ENCODE peak calls at places on chromosomes 12 and 14, in five cellular contexts. G, B, Y, V and L are unnamed samples.

GRCh38 chr12:91355150-91356006 is 172.8 kb upstream of the DCN start:
- DNase-seq in G (peak), B (peak), Y (peak), V (no peak), L (peak)

GRCh38 chr12:49552014-49552413 is 13.2 kb downstream of the KCNH3 start:
- DNase-seq in Y (no peak), V (no peak), G (no peak), B (no peak), L (no peak)

GRCh38 chr14:106378191-106378590 is 851.8 kb downstream of the TMEM121 start:
- DNase-seq in V (no peak), Y (no peak), G (peak), B (no peak), L (no peak)

GRCh38 chr14:100894416-100894815 is 9.1 kb downstream of the RTL1 start:
- DNase-seq in G (no peak), Y (no peak), V (no peak), B (no peak), L (no peak)

GRCh38 chr14:100096656-100097055 is 31.4 kb downstream of the EVL start:
- DNase-seq in G (no peak), Y (no peak), B (no peak), V (no peak), L (no peak)

GRCh38 chr12:3455312-3455711 is 35.7 kb upstream of the PRMT8 start:
- DNase-seq in Y (no peak), V (no peak), G (no peak), B (no peak), L (no peak)

GRCh38 chr12:108561852-108562347 is 496 bp upstream of the ISCU start:
- DNase-seq in V (no peak), Y (no peak), B (no peak), G (no peak), L (no peak)

GRCh38 chr12:5884285-5884684 is 60.8 kb downstream of the ANO2 start:
- DNase-seq in B (no peak), G (no peak), V (no peak), Y (no peak), L (no peak)

GRCh38 chr14:98582276-98582675 is 689.7 kb downstream of the BCL11B start:
- DNase-seq in Y (no peak), V (no peak), B (no peak), G (no peak), L (no peak)

GRCh38 chr14:33589334-33589733 is 361.5 kb downstream of the EGLN3 start:
- DNase-seq in V (no peak), Y (no peak), B (no peak), G (no peak), L (no peak)

GRCh38 chr14:72573725-72574426 is 320.0 kb downstream of the DPF3 start:
- DNase-seq in G (no peak), V (no peak), Y (no peak), B (no peak), L (no peak)

GRCh38 chr12:12835378-12836145 is 22.4 kb downstream of the DDX47 start:
- DNase-seq in G (no peak), Y (no peak), B (no peak), V (no peak), L (no peak)

GRCh38 chr12:570949-571794 is 92.1 kb downstream of the NINJ2 start:
- DNase-seq in G (no peak), V (no peak), Y (no peak), B (peak), L (no peak)

GRCh38 chr14:61774861-61775260 is 12.6 kb downstream of the SNAPC1 start:
- DNase-seq in B (no peak), G (no peak), V (no peak), Y (no peak), L (no peak)

GRCh38 chr14:65910108-65910507 is 497.6 kb downstream of the FUT8 start:
- DNase-seq in Y (no peak), B (no peak), V (no peak), G (no peak), L (no peak)

GRCh38 chr14:23121401-23121800 is 2.3 kb upstream of the CEBPE start:
- DNase-seq in B (peak), V (no peak), Y (no peak), G (no peak), L (peak)

GRCh38 chr14:94560291-94560665 is 964 bp upstream of the SERPINA4 start:
- DNase-seq in G (no peak), V (no peak), Y (no peak), B (no peak), L (no peak)

GRCh38 chr14:44959538-44959937 is 2.2 kb downstream of the KLHL28 start:
- DNase-seq in Y (no peak), V (no peak), G (no peak), B (no peak), L (no peak)

GRCh38 chr12:6582196-6582595 is 14.1 kb upstream of the NOP2 start:
- DNase-seq in B (peak), G (no peak), V (no peak), Y (no peak), L (no peak)

GRCh38 chr12:107668320-107668719 is 17.3 kb upstream of the PWP1 start:
- DNase-seq in G (no peak), Y (no peak), V (no peak), B (no peak), L (no peak)

GRCh38 chr14:65413739-65414045 is 1.2 kb downstream of the FUT8 start:
- DNase-seq in B (no peak), G (no peak), Y (no peak), V (no peak), L (no peak)

GRCh38 chr14:72787841-72788240 is 106.1 kb downstream of the DPF3 start:
- DNase-seq in B (no peak), G (no peak), V (no peak), Y (no peak), L (no peak)

GRCh38 chr12:94725375-94726168 is 75.2 kb upstream of the TMCC3 start:
- DNase-seq in V (no peak), Y (no peak), B (peak), G (no peak), L (no peak)

GRCh38 chr14:48622980-48623379 is 947.6 kb upstream of the MDGA2 start:
- DNase-seq in V (no peak), Y (no peak), B (no peak), G (no peak), L (no peak)

GRCh38 chr12:1828863-1829262 is 8.5 kb downstream of the LRTM2 start:
- DNase-seq in Y (no peak), V (no peak), B (no peak), G (no peak), L (no peak)

GRCh38 chr12:115412821-115413220 is 728.8 kb upstream of the TBX3 start:
- DNase-seq in V (no peak), Y (no peak), G (no peak), B (no peak), L (no peak)

GRCh38 chr12:75814856-75815754 is 216.5 kb downstream of the PHLDA1 start:
- DNase-seq in B (no peak), Y (no peak), V (no peak), G (no peak), L (no peak)

GRCh38 chr12:6285532-6286306 is 24.8 kb upstream of the PLEKHG6 start:
- DNase-seq in B (no peak), G (no peak), Y (no peak), V (no peak), L (no peak)

GRCh38 chr14:59310644-59311043 is 122.2 kb downstream of the DAAM1 start:
- DNase-seq in G (no peak), V (no peak), B (no peak), Y (no peak), L (no peak)

GRCh38 chr12:114671664-114672476 is 12.1 kb downstream of the TBX3 start:
- DNase-seq in G (no peak), V (no peak), Y (no peak), B (peak), L (peak)

GRCh38 chr12:58169826-58170225 is 228.5 kb downstream of the ATP23 start:
- DNase-seq in B (no peak), Y (no peak), G (no peak), V (no peak), L (no peak)

GRCh38 chr12:90152897-90153624 is 444.4 kb upstream of the ATP2B1 start:
- DNase-seq in Y (no peak), V (no peak), G (no peak), B (peak), L (peak)

GRCh38 chr14:70780396-70781075 is 28.8 kb downstream of the MAP3K9 start:
- DNase-seq in G (no peak), V (no peak), B (no peak), Y (no peak), L (no peak)

GRCh38 chr12:20815573-20815972 is 5.1 kb downstream of the SLCO1B3 start:
- DNase-seq in Y (no peak), B (no peak), G (no peak), V (no peak), L (no peak)

GRCh38 chr12:27619308-27619707 is 76.9 kb upstream of the REP15 start:
- DNase-seq in G (no peak), V (no peak), B (no peak), Y (peak), L (no peak)

GRCh38 chr12:105839629-105840127 is 299.1 kb downstream of the NUAK1 start:
- DNase-seq in Y (no peak), B (no peak), G (no peak), V (no peak), L (no peak)

GRCh38 chr12:2856901-2857495 is at the start of gene TEX52:
- DNase-seq in Y (no peak), B (peak), G (no peak), V (no peak), L (no peak)

GRCh38 chr14:93033039-93033982 is 82.4 kb downstream of the ITPK1 start:
- DNase-seq in Y (no peak), G (no peak), B (no peak), V (no peak), L (no peak)

GRCh38 chr14:24279301-24280186 is 8.1 kb upstream of the RABGGTA start:
- DNase-seq in Y (peak), G (peak), B (no peak), V (no peak), L (no peak)

GRCh38 chr12:57096748-57097553 is 8.0 kb downstream of the NAB2 start:
- DNase-seq in B (no peak), V (no peak), Y (no peak), G (no peak), L (no peak)